ENCODE peak calls at places on chromosomes 11 and 22, in five cellular contexts. T is Caki2, B is iPS-NIHi11, C is DMS153, Z is HAP-1. N is an unnamed sample.
A peak's percentile ranks its signal among the peaks of the same experiment; 100 is the strongest.

GRCh38 chr11:79200398-79201070 is 240.3 kb downstream of the TENM4 start:
- DNase-seq in T (no peak), B (no peak), C (no peak), Z (no peak), N (no peak)

GRCh38 chr11:65524010-65524746 is 705 bp upstream of the SCYL1 start:
- DNase-seq in T (peak; percentile 42), B (no peak), C (no peak), Z (peak; percentile 46), N (no peak)

GRCh38 chr11:129618046-129618569 is 197.5 kb upstream of the TMEM45B start:
- DNase-seq in T (no peak), B (no peak), C (no peak), Z (no peak), N (no peak)

GRCh38 chr11:125941606-125942275 is 4.1 kb upstream of the VSIG10L2 start:
- DNase-seq in T (no peak), B (peak; percentile 91), C (peak; percentile 83), Z (peak; percentile 83), N (peak; percentile 91)

GRCh38 chr11:83641511-83641910 is 355.3 kb upstream of the CCDC90B start:
- DNase-seq in T (no peak), B (no peak), C (no peak), Z (no peak), N (peak; percentile 13)

GRCh38 chr11:74506823-74507222 is 13.3 kb upstream of the LIPT2 start:
- DNase-seq in T (no peak), B (peak; percentile 39), C (no peak), Z (no peak), N (no peak)

GRCh38 chr11:105840391-105840790 is 181.6 kb downstream of the MSANTD4 start:
- DNase-seq in T (no peak), B (no peak), C (no peak), Z (no peak), N (no peak)

GRCh38 chr11:123404626-123405025 is 25.4 kb upstream of the GRAMD1B start:
- DNase-seq in T (no peak), B (no peak), C (no peak), Z (no peak), N (no peak)

GRCh38 chr11:17927041-17927440 is 85.8 kb downstream of the SERGEF start:
- DNase-seq in T (no peak), B (no peak), C (no peak), Z (no peak), N (no peak)

GRCh38 chr11:65498042-65498726 is 661 bp upstream of the MALAT1 start:
- DNase-seq in T (peak; percentile 53), B (no peak), C (no peak), Z (peak; percentile 77), N (no peak)

GRCh38 chr11:132874638-132875037 is 657.7 kb downstream of the OPCML start:
- DNase-seq in T (peak; percentile 19), B (no peak), C (no peak), Z (no peak), N (no peak)

GRCh38 chr11:100328626-100329340 is 358.3 kb upstream of the ARHGAP42 start:
- DNase-seq in T (peak; percentile 59), B (no peak), C (peak; percentile 84), Z (peak; percentile 9), N (no peak)

GRCh38 chr11:10715571-10715970 is 22.0 kb upstream of the IRAG1 start:
- DNase-seq in T (no peak), B (no peak), C (no peak), Z (no peak), N (no peak)

GRCh38 chr11:44563716-44564115 is 1.7 kb upstream of the CD82 start:
- DNase-seq in T (no peak), B (no peak), C (no peak), Z (no peak), N (no peak)

GRCh38 chr22:36819112-36819511 is 2.3 kb upstream of the PVALB start:
- DNase-seq in T (no peak), B (no peak), C (no peak), Z (no peak), N (peak; percentile 38)

GRCh38 chr11:36346562-36347383 is 50.7 kb downstream of the PRR5L start:
- DNase-seq in T (no peak), B (no peak), C (no peak), Z (no peak), N (no peak)

GRCh38 chr11:2445107-2445947 is 519 bp downstream of the KCNQ1 start:
- DNase-seq in T (no peak), B (no peak), C (no peak), Z (no peak), N (peak; percentile 39)

GRCh38 chr11:112509300-112509699 is 248.6 kb upstream of the PLET1 start:
- DNase-seq in T (no peak), B (no peak), C (no peak), Z (no peak), N (no peak)

GRCh38 chr22:42596376-42596775 is 18.3 kb downstream of the POLDIP3 start:
- DNase-seq in T (no peak), B (no peak), C (no peak), Z (no peak), N (no peak)